ENCODE peak calls at places on chromosomes 13 and 19, in five cellular contexts. C is GM23338, E is PC-3, A is neural progenitor cell, U is HCT116. D is an unnamed sample.

GRCh38 chr13:39597828-39598227 is 5.2 kb downstream of the LHFPL6 start:
- DNase-seq in E (no peak), U (no peak), A (no peak), C (no peak), D (no peak)

GRCh38 chr13:86269511-86269910 is 470.3 kb upstream of the SLITRK6 start:
- DNase-seq in E (no peak), A (no peak), C (no peak), U (no peak), D (no peak)

GRCh38 chr13:28582892-28583240 is 76.1 kb upstream of the POMP start:
- DNase-seq in A (no peak), U (no peak), C (no peak), E (no peak), D (no peak)

GRCh38 chr13:93151277-93151676 is 75.3 kb upstream of the GPC6 start:
- DNase-seq in U (no peak), E (peak), A (no peak), C (no peak), D (no peak)

GRCh38 chr19:56603829-56604228 is 8.7 kb downstream of the ZNF71 start:
- DNase-seq in U (no peak), A (no peak), E (no peak), C (no peak), D (no peak)

GRCh38 chr19:7140137-7140536 is 70.6 kb downstream of the ZNF557 start:
- DNase-seq in A (no peak), E (no peak), U (no peak), C (no peak), D (no peak)

GRCh38 chr13:45512148-45512498 is 47.4 kb downstream of the COG3 start:
- DNase-seq in A (no peak), U (no peak), E (peak), C (no peak), D (no peak)

GRCh38 chr19:2385053-2385721 is 25.1 kb downstream of the TMPRSS9 start:
- DNase-seq in U (peak), C (peak), A (peak), E (peak), D (no peak)

GRCh38 chr13:99527346-99527745 is 26.1 kb downstream of the TM9SF2 start:
- DNase-seq in U (no peak), C (no peak), E (no peak), A (no peak), D (no peak)

GRCh38 chr19:12484011-12484370 is 625 bp downstream of the ZNF709 start:
- DNase-seq in E (no peak), C (no peak), U (no peak), A (no peak), D (no peak)

GRCh38 chr19:30074096-30074495 is 132.1 kb downstream of the URI1 start:
- DNase-seq in E (no peak), C (no peak), A (no peak), U (no peak), D (no peak)

GRCh38 chr13:29520671-29521070 is 74.8 kb downstream of the SLC7A1 start:
- DNase-seq in A (no peak), C (no peak), U (no peak), E (peak), D (no peak)

GRCh38 chr19:13073263-13073662 is 29.4 kb downstream of the LYL1 start:
- DNase-seq in U (no peak), C (no peak), A (no peak), E (no peak), D (no peak)

GRCh38 chr13:36456577-36456976 is 24.3 kb downstream of the CCNA1 start:
- DNase-seq in U (no peak), A (peak), E (no peak), C (no peak), D (no peak)

GRCh38 chr19:8316351-8317125 is 4.6 kb downstream of the NDUFA7 start:
- DNase-seq in A (no peak), U (no peak), E (no peak), C (no peak), D (peak)

GRCh38 chr13:79281335-79281734 is 124.7 kb downstream of the RBM26 start:
- DNase-seq in E (no peak), U (no peak), C (peak), A (peak), D (no peak)

GRCh38 chr13:27168086-27168485 is 3.5 kb downstream of the USP12 start:
- DNase-seq in E (no peak), U (no peak), C (no peak), A (no peak), D (no peak)

GRCh38 chr13:113216165-113217056 is 7.0 kb downstream of the CUL4A start:
- DNase-seq in E (peak), A (peak), U (peak), C (peak), D (no peak)

GRCh38 chr13:28622286-28622685 is 36.6 kb upstream of the POMP start:
- DNase-seq in E (no peak), A (no peak), C (no peak), U (no peak), D (no peak)

GRCh38 chr13:28494537-28494860 is 429 bp downstream of the FLT1 start:
- DNase-seq in U (no peak), E (no peak), A (peak), C (no peak), D (no peak)

GRCh38 chr19:3516675-3517207 is 10.6 kb downstream of the FZR1 start:
- DNase-seq in U (no peak), A (no peak), C (no peak), E (peak), D (peak)

GRCh38 chr13:79485014-79485441 is 4.1 kb downstream of the NDFIP2 start:
- DNase-seq in A (no peak), C (no peak), E (peak), U (no peak), D (no peak)

GRCh38 chr13:100892981-100893380 is 218.4 kb upstream of the TMTC4 start:
- DNase-seq in U (no peak), E (no peak), A (no peak), C (no peak), D (no peak)

GRCh38 chr13:100883453-100883852 is 208.9 kb upstream of the TMTC4 start:
- DNase-seq in A (no peak), C (no peak), E (peak), U (no peak), D (no peak)

GRCh38 chr13:100890645-100891044 is 216.1 kb upstream of the TMTC4 start:
- DNase-seq in E (no peak), A (no peak), U (no peak), C (peak), D (no peak)

DNA sequence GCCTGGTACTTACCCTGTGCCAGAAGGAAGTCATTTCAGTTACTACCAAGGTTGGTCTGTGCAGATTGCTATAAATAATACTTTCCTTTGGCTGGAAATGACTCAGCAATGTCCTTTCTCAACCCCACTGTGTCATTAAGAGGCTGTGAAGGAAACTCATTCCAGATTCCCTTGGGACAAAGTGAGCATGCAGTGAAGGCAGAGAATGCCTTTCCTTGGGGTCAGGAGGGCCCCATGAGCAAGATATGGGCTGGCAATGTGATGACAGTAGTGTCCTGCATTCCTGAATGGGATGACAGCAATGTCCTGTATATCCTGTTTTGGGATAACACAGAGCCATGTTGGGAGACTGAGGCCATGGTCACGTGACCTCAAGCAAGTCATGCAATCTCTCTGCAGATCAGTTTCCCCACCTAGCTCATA is 213.1 kb upstream of the TMTC4 start:
- DNase-seq in E (peak), A (no peak), C (no peak), U (no peak), D (no peak)
- TF ChIP-seq EZH2phosphoT487 in E (no peak), A (no peak), C (no peak), U (no peak), D (no peak)

DNA sequence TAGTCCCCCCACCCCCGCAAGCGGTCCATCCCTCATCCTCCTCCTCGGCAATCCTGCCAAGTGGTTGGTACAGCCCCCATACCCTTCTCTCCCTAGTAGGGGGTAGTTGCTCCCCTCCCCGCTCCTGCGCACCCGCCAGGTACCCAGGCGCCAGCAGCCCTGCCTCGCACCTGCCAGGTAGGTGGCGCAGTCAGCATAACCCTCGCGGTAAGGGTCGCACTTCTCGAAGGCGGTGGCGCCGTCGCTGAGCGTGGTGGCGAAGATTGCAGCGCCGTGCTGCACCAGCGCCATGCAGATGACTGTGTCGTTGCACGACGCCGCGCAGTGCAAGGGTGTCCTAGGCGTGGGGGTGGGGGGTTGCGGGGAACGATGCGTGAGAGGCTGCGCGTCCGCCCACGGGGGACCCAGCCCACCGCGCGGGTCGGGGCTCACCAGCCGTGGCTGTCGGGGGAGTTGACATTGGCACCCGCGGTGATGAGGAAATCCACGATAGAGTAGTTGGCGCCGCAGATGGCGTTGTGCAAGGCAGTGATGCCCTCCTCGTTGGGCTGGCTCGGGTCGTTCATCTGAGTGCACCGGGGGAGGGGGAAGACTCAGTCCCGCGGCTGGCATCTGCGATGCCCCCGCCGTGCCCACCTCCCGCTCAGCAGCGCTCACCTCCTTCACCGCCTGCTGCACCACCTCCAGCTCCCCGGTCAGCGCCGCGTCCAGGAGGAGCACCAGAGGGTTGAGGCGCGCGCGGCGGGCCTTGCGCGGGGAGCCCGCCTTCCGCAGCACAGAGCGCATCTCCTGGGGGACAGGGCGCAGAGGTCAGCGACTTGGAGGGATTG is 15.2 kb upstream of the ERCC2 start:
- DNase-seq in C (peak), U (no peak), E (no peak), A (peak), D (no peak)
- H3K4me3 ChIP-seq in C (peak), U (no peak), E (no peak), A (no peak), D (no peak)

GRCh38 chr13:110135977-110136597 is 170.9 kb downstream of the COL4A1 start:
- DNase-seq in C (no peak), U (no peak), A (no peak), E (no peak), D (no peak)
- TF ChIP-seq EZH2phosphoT487 in C (no peak), U (no peak), A (no peak), E (no peak), D (no peak)

DNA sequence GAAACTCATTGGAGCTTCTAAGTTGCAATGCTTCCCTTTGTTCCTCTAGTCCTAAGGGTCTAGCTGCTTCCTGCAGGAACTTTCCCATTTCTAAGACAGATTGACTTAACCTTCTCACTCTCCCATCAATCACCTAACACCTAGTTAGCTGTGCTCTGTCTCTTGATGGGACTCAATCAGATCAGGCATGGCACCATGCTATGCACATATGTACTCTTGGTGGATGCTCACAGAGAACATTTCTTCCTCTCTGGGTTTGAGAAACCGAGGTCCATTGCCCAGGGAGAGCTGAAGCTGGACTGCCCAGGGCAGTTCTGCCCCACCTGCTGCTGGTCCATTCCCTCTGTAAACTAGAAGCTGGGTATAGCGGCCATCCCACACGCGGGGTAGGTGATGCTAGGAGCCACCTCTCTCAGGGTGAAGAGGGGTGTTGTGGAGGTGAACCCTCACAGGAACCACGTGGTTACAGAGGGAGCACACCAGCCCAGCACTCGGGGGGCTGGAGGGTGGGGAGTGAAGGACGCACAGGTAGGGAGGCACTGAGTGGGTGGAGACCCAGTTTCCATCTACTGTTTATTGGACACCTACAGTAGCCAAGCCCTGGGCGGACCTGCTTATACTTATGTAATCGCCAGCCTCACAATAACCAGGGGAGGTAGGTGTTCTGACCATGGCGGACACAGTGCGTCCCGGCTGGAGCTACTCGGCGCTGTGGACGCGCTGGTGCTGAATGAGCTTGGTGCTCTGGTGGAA is 3.1 kb upstream of the UBE2M start:
- DNase-seq in E (no peak), A (no peak), U (no peak), C (no peak), D (no peak)
- H3K4me3 ChIP-seq in E (peak), A (no peak), U (no peak), C (peak), D (no peak)

GRCh38 chr19:35716735-35716984 is 1.1 kb upstream of the KMT2B start:
- DNase-seq in E (no peak), C (no peak), U (no peak), A (peak), D (peak)
- TF ChIP-seq EZH2phosphoT487 in E (no peak), C (no peak), U (no peak), A (no peak), D (no peak)

GRCh38 chr19:17415107-17415506 is 4.7 kb upstream of the MVB12A start:
- DNase-seq in C (peak), U (no peak), A (peak), E (no peak), D (no peak)
- H3K4me3 ChIP-seq in C (peak), U (no peak), A (peak), E (no peak), D (no peak)

GRCh38 chr19:53394522-53394973 is 401 bp upstream of the ZNF765 start:
- DNase-seq in A (peak), E (peak), C (peak), U (no peak), D (no peak)

GRCh38 chr19:53388168-53388567 is 6.8 kb upstream of the ZNF765 start:
- DNase-seq in U (no peak), E (peak), C (no peak), A (no peak), D (no peak)

GRCh38 chr19:53389591-53390377 is 5.2 kb upstream of the ZNF765 start:
- DNase-seq in U (no peak), E (no peak), A (peak), C (peak), D (no peak)

DNA sequence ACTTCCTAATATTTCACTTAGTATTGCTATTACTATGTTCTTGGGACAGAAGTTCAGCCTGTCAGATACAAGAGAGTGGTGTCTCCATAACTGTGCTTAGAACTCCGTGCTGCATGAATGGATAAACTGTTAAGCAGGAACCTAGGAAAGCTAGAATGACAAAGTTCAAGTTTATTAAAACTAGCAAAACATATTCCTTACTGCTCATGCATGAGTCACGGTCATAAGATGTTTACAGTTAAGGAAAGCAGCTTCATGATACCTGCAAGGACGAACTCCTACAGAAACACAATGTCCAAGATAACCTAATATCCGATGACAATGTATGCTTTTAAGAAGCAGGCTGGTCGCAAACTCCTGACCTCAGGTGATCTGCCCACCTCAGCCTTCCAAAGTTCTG is 6.0 kb upstream of the ZNF765 start:
- DNase-seq in A (no peak), C (no peak), U (no peak), E (peak), D (no peak)
- TF ChIP-seq EZH2phosphoT487 in A (no peak), C (no peak), U (no peak), E (no peak), D (no peak)

GRCh38 chr19:342128-342455 is 2.5 kb downstream of the MIER2 start:
- DNase-seq in C (no peak), A (no peak), E (peak), U (no peak), D (no peak)
- H3K4me3 ChIP-seq in C (peak), A (no peak), E (peak), U (no peak), D (no peak)

GRCh38 chr13:70893832-70894231 is 785.6 kb upstream of the KLHL1 start:
- DNase-seq in A (peak), C (peak), U (no peak), E (no peak), D (peak)

GRCh38 chr13:70895599-70895998 is 787.3 kb upstream of the KLHL1 start:
- DNase-seq in A (no peak), E (no peak), C (no peak), U (no peak), D (no peak)

GRCh38 chr13:70894258-70894657 is 786.0 kb upstream of the KLHL1 start:
- DNase-seq in E (no peak), U (no peak), A (no peak), C (peak), D (no peak)

GRCh38 chr13:70889163-70889562 is 780.9 kb upstream of the KLHL1 start:
- DNase-seq in A (no peak), U (no peak), C (no peak), E (peak), D (no peak)

GRCh38 chr13:70890289-70890688 is 782.0 kb upstream of the KLHL1 start:
- DNase-seq in C (peak), A (no peak), U (no peak), E (peak), D (no peak)
- TF ChIP-seq EZH2phosphoT487 in C (no peak), A (no peak), U (no peak), E (no peak), D (no peak)

D was measured in MM.1S.